ENCODE peak calls at places on chromosomes 16 and 17, in six cellular contexts. A, C, P, K, F and L are unnamed samples.
A peak's percentile ranks its signal among the peaks of the same experiment; 100 is the strongest.

GRCh38 chr16:89003831-89004208 is 26.8 kb upstream of the CBFA2T3 start:
- DNase-seq in A (no peak), C (no peak), P (no peak), F (no peak), K (no peak), L (no peak)

GRCh38 chr17:12256380-12256995 is 235.8 kb downstream of the MAP2K4 start:
- DNase-seq in C (peak; percentile 55), P (peak; percentile 59), K (peak; percentile 26), F (no peak), A (peak; percentile 38), L (peak; percentile 14)

GRCh38 chr17:28968269-28968913 is 17.1 kb upstream of the PHF12 start:
- DNase-seq in F (no peak), C (no peak), P (no peak), K (no peak), A (no peak), L (no peak)

GRCh38 chr17:40317345-40317873 is 8.4 kb downstream of the RARA start:
- DNase-seq in K (peak; percentile 64), C (peak; percentile 93), F (no peak), A (peak; percentile 58), P (peak; percentile 76), L (no peak)

GRCh38 chr16:89905511-89906140 is 13.0 kb upstream of the MC1R start:
- DNase-seq in K (no peak), P (no peak), C (no peak), A (no peak), F (no peak), L (no peak)

GRCh38 chr16:79079656-79080420 is 520.7 kb downstream of the MAF start:
- DNase-seq in K (no peak), A (no peak), F (no peak), C (no peak), P (no peak), L (no peak)

GRCh38 chr17:33381201-33381600 is 88.1 kb upstream of the ASIC2 start:
- DNase-seq in A (peak; percentile 13), F (no peak), P (no peak), C (no peak), K (peak; percentile 9), L (no peak)

GRCh38 chr17:70295329-70295728 is 126.0 kb downstream of the KCNJ2 start:
- DNase-seq in F (no peak), K (no peak), A (no peak), P (no peak), C (no peak), L (no peak)

GRCh38 chr17:79890706-79891105 is 51.5 kb upstream of the CBX4 start:
- DNase-seq in P (no peak), K (no peak), A (peak; percentile 61), C (no peak), F (no peak), L (no peak)

GRCh38 chr16:31224092-31224955 is 7.4 kb upstream of the PYDC1 start:
- DNase-seq in A (no peak), K (no peak), C (no peak), F (no peak), P (no peak), L (no peak)

GRCh38 chr17:44979426-44980273 is 11.5 kb upstream of the C1QL1 start:
- DNase-seq in K (no peak), C (no peak), A (no peak), F (no peak), P (no peak), L (no peak)

GRCh38 chr17:75978938-75979704 is at the start of the genes ACOX1 and TEN1:
- DNase-seq in A (peak; percentile 99), F (peak; percentile 88), K (peak; percentile 99), C (peak; percentile 93), P (peak; percentile 94), L (peak; percentile 96)

GRCh38 chr16:67516296-67517177 is 12.1 kb upstream of the RIPOR1 start:
- DNase-seq in P (no peak), K (no peak), F (no peak), A (no peak), C (peak; percentile 76), L (no peak)

GRCh38 chr17:74746376-74746775 is 2.1 kb upstream of the NHERF1 start:
- DNase-seq in P (no peak), F (no peak), K (no peak), C (no peak), A (no peak), L (no peak)

GRCh38 chr17:36703860-36704266 is 102.5 kb downstream of the MRM1 start:
- DNase-seq in P (peak; percentile 81), A (peak; percentile 54), F (no peak), C (peak; percentile 51), K (peak; percentile 22), L (no peak)

DNA sequence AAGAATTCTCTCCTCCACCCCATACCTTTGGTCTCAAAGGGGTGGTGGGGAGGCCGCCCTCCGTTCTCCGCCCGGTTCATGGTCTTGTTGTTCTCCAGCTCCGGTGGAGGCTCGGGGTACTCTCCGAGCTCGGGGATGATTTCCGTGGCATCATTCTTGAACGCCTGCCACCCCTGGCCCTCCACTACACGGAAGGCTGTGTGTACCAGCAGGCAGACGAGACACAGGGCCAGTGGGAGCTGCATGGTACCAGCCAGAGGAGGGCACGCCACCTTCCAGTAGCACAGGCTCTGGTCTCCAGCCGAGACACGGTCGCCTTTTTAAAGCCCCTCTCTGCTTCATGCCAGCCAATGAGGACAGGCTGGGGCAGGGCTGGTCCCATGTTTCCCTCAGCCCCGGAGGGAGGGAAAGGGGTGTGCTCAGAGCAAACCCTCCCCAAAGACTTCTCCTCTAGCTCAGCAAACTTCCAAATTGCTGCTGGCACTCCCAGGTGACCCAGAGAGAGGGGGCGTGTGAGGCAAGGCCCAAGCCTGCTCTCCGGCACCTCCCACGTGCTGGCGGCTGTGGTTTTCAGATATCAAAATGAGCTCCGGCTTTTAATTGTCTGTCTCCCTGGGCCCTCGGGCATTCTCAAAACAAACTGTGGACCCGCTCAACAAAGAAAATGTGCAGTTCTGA is at the start of gene SOST:
- DNase-seq in C (no peak), P (no peak), F (no peak), K (no peak), A (no peak), L (no peak)
- TF ChIP-seq POLR2A in C (no peak), P (no peak), F (no peak), K (no peak), A (no peak), L (no peak)

DNA sequence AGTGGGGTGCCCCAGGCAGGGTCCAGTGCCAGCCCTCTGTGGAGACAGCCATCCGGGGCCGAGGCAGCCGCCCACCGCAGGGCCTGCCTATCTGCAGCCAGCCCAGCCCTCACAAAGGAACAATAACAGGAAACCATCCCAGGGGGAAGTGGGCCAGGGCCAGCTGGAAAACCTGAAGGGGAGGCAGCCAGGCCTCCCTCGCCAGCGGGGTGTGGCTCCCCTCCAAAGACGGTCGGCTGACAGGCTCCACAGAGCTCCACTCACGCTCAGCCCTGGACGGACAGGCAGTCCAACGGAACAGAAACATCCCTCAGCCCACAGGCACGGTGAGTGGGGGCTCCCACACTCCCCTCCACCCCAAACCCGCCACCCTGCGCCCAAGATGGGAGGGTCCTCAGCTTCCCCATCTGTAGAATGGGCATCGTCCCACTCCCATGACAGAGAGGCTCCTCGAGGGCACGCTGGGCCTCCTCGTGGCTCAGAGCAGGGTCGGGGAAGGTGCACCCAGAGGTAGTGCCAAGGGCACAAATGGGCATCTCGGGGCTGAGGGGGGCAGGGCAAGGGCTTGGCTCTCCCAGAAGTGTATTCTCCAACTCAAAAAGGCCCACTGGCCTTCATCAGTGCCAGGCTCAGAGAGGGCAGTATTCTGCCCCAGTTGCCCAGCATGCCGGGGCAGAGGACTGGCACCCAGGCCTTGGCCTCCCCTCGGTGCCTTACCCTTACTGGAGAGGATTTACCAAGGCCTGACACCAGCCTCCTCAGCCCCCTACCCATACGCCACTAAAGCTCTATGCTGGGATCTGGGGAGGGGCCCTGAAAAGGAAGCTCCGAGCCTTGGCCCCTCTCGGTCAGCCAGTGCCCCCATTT is at the start of gene CDH5:
- DNase-seq in A (peak; percentile 54), K (peak; percentile 85), C (no peak), P (no peak), F (no peak), L (no peak)
- TF ChIP-seq POLR2A in A (peak; percentile 36), K (no peak), C (no peak), P (no peak), F (no peak), L (no peak)

GRCh38 chr16:30075503-30076275 is at the start of gene PPP4C:
- DNase-seq in F (no peak), K (peak; percentile 93), C (peak; percentile 98), A (peak; percentile 94), P (peak; percentile 95), L (peak; percentile 92)
- TF ChIP-seq POLR2A in F (no peak), K (no peak), C (peak; percentile 83), A (peak; percentile 87), P (peak; percentile 88), L (peak; percentile 62)

DNA sequence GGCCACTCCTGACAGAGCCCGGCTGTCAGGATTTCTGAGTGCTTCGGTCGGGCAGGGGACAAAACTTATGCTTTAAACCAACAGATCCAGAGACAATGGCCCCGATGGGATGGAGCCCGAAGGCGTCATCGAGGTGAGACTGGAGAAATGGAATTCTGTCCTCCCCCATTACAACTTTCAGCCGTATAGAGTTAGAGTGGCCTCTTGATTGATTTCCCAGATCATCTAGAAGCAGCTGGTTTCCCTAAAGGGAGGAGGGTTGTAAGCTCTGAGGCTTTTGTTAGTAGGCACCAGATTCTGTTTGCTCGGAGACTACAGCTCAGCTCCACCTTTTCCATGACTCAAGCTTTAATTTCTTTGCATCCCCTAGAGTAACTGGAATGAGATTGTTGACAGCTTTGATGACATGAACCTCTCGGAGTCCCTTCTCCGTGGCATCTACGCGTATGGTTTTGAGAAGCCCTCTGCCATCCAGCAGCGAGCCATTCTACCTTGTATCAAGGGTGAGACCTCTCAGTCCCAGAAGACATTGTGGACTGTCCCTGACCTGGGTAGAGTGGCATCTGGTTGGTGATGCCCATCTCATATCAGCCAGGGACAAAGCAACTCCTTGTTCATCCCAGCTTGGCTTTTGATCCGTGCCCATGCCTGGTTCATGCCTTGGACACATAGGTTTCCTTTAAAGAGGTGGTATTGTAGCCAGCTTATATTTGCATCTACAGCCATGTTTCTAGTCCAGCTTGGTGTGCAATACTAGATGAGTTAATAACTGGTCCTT is 5.1 kb upstream of the CD68 start:
- DNase-seq in P (no peak), K (no peak), A (no peak), F (no peak), C (no peak), L (no peak)
- TF ChIP-seq POLR2A in P (no peak), K (no peak), A (no peak), F (peak; percentile 5), C (no peak), L (no peak)

DNA sequence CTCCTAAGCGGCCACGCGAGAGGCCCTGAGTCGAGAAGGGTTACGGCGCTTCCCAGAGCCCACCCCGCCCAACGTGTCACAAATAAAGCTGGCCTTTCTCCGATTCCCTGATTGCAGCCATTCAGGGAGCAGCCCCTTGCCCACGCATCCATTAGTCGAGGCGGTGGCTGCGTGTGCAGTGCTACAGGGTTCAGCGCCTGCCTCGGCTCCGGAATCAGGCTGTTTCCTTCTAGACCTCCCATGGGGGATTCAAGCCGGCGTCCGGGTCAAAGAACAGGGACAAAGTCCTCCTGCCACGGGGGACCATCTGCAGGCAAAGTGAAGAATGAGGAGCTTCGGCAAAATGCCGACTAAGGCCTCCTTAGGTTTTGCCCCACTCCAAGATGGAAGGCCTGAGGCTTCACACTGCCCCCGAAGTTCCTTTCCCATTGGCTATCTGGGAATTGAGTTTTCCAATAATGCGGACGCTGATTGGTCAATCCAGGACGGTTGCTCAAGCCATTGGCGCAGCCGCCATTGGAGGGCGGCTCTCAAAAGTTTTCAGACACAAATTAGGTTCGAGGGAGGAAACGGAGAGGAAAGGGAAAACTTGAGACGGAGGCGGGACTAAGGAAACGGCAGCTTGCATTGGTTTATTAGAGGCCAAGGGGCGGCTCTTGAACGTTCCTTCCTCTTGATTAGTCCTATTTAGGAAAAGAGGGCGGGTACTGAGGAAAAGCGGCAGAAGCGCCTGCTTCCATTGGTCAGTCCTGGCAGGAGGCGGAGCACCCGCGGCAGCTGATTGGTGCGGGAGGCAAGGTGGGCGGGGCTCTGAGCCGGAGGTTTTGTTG is 430 bp upstream of the KATNB1 start:
- DNase-seq in K (peak; percentile 98), P (peak; percentile 100), F (peak; percentile 99), C (peak; percentile 99), A (peak; percentile 100), L (peak; percentile 84)
- TF ChIP-seq POLR2A in K (no peak), P (peak; percentile 83), F (no peak), C (peak; percentile 8), A (peak; percentile 75), L (peak; percentile 26)

GRCh38 chr17:78010759-78011158 is 52.3 kb downstream of the TNRC6C start:
- DNase-seq in A (no peak), F (no peak), C (no peak), P (no peak), K (no peak), L (no peak)
- TF ChIP-seq POLR2A in A (no peak), F (no peak), C (no peak), P (no peak), K (no peak), L (no peak)